ENCODE peak calls at places on chromosomes 6 and 20, in four cellular contexts. Z, B, C and Q are unnamed samples. For H3K9me2, the result is how much of the 10 kb centered on the place peaks cover.

GRCh38 chr6:157270308-157270707 is 53.0 kb downstream of the TMEM242 start:
- DNase-seq in Z (no peak), C (no peak), B (no peak), Q (no peak)

GRCh38 chr6:43211960-43212359 is 17.3 kb downstream of the DNPH1 start:
- DNase-seq in Z (no peak), C (no peak), B (no peak), Q (no peak)

GRCh38 chr6:71537717-71538116 is 249.1 kb downstream of the OGFRL1 start:
- DNase-seq in C (no peak), Z (no peak), B (no peak), Q (no peak)

GRCh38 chr6:139230421-139230840 is 61.4 kb downstream of the TXLNB start:
- DNase-seq in B (peak), C (peak), Z (no peak), Q (peak)

GRCh38 chr6:126811307-126811706 is 307.2 kb upstream of the RSPO3 start:
- DNase-seq in C (no peak), Z (no peak), B (no peak), Q (no peak)

GRCh38 chr6:36659271-36659670 is 19.2 kb upstream of the CDKN1A start:
- DNase-seq in C (no peak), B (peak), Z (no peak), Q (no peak)

GRCh38 chr6:157107915-157108651 is 215.2 kb downstream of the TMEM242 start:
- DNase-seq in C (no peak), B (peak), Z (no peak), Q (no peak)

GRCh38 chr6:53527249-53527765 is 17.6 kb downstream of the GCLC start:
- DNase-seq in B (no peak), C (peak), Z (no peak), Q (no peak)

GRCh38 chr6:139311826-139312225 is 20.0 kb upstream of the TXLNB start:
- DNase-seq in C (no peak), Z (no peak), B (no peak), Q (no peak)

GRCh38 chr20:47816487-47817451 is 31.5 kb upstream of the SULF2 start:
- DNase-seq in C (no peak), Z (no peak), B (no peak), Q (peak)

DNA sequence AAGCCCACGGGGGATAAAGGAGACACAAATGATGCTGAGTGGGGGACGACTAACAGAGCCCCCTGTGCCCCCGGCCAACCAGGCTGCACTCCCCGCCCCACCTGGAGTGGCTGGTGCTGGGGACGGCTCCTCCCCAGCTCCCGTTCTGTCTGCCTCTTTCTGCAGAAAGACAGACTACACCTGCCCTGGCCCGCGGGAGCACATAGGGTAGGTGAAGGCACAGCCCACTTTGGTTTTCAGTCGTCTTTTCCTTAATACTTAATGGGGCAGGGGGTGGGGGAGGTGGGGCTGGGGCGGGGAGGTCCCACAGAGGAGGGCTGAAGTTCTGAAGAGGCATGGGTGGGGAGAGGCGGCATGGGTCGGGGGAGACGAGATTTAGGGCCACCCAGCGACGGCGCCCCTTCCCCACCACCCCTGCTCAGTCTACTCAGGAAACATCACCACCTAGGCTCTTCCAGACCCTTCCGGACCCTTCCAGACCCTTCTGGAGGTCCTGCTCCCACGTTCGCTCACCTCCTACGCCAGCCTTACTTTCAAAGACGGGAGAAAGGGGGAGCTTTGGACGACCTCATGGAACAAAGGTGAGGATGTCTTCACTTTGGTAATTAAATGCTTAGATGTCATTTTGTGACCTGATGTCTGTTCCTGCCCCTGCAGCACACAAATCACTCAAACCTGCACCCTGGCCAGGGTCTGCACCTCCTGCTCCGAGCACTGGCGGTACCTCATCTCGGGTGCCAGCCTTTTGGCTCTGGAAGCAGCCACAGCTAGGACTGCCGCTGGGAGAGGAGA is 21.2 kb upstream of the FRMD1 start:
- DNase-seq in Z (no peak), C (no peak), B (no peak), Q (no peak)
- H3K27ac ChIP-seq in Z (no peak), C (no peak), B (no peak), Q (no peak)

GRCh38 chr20:58751956-58752355 is 59.4 kb downstream of the NPEPL1 start:
- DNase-seq in Z (no peak), C (no peak), B (no peak), Q (no peak)

GRCh38 chr20:58753929-58754551 is 61.4 kb downstream of the NPEPL1 start:
- DNase-seq in Z (no peak), C (peak), B (no peak), Q (no peak)

GRCh38 chr20:58753267-58753928 is 60.8 kb downstream of the NPEPL1 start:
- DNase-seq in C (peak), Z (no peak), B (no peak), Q (no peak)

GRCh38 chr20:58754584-58754983 is 62.0 kb downstream of the NPEPL1 start:
- DNase-seq in Z (no peak), B (no peak), C (no peak), Q (no peak)

GRCh38 chr20:58752565-58752964 is 60.0 kb downstream of the NPEPL1 start:
- DNase-seq in B (no peak), C (no peak), Z (no peak), Q (no peak)
- H3K9me2 ChIP-seq in B (under half), C (under half), Z (under half), Q (under half)

DNA sequence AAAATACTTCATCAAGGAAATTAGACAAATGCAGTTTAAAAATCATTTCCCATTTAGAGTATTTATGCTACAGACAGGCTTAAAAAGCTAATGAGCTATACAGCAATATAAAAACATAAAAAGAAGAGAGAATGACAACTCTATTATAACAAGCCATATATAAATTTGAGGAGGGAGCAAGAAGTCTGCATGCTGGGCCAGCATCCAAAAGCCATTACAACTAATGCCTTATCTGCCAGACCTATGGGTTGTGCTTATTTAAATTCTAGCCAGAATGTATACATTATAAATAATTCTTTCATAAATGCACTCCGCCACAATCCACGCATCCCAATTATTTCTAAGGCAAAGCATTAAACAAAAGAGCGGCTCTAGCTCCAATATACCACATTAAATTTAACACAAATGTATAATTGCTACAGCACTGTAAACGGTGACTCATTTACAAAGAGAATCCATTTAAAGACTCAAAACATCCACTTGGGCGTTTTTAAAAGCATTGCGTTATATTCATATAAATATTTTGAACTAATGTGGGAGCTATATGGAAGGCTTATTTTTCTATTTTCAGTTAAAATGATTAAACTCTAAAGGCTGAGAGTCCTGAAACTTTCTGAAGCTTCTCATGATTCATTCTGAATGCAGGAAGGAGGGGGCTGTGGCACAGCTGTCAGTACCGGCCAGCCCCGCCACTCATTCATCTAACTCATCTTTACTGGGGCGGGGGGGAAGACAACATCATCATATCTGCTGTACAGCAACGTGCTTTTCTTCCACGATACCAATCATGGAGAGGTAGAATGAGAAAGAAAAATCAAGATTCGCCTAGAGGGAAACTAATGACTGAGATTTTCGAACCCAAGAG is 37.7 kb upstream of the RAB22A start:
- DNase-seq in B (no peak), C (no peak), Z (no peak), Q (no peak)
- H3K27ac ChIP-seq in B (no peak), C (no peak), Z (no peak), Q (no peak)

DNA sequence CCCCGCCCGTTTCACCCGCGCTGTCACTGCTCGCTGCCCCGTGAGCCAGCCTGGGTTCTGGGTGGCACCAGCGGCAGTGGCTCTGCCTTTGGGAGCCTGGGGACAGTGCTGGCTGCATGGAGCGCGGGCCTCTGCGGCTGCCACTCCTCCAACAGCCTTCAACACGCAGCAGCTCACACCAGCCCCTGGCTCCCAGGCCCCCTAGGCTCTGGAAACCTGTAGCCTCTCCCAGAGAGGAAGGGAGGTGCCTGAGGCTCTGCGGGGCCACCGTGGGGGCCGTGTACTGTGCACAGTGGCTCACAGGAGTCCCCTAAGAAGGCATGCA is 163.9 kb upstream of the AFDN start:
- DNase-seq in Z (no peak), C (no peak), B (no peak), Q (no peak)
- H3K9me2 ChIP-seq in Z (under half), C (under half), B (under half), Q (under half)

GRCh38 chr6:19691465-19692167 is 145.6 kb upstream of the ID4 start:
- DNase-seq in B (peak), Z (no peak), C (peak), Q (no peak)
- H3K27ac ChIP-seq in B (no peak), Z (no peak), C (peak), Q (no peak)

GRCh38 chr6:13573669-13574110 is 711 bp upstream of the SIRT5 start:
- DNase-seq in C (peak), Z (peak), B (peak), Q (no peak)
- H3K9me2 ChIP-seq in C (under half), Z (under half), B (under half), Q (under half)

GRCh38 chr20:62723351-62723750 is 14.7 kb downstream of the NTSR1 start:
- DNase-seq in C (no peak), B (no peak), Z (no peak), Q (no peak)
- H3K27ac ChIP-seq in C (no peak), B (no peak), Z (peak), Q (no peak)